ENCODE peak calls at places on chromosomes 11 and 22, in nine cellular contexts. One of them, this sample, is unnamed.

GRCh38 chr11:65864758-65865471 is 4.7 kb downstream of the MUS81 start:
- DNase-seq in thoracic aorta: no peak
- DNase-seq in PC-3: no peak
- DNase-seq in CD4-positive, alpha-beta T cell: no peak
- DNase-seq in HS-5: no peak
- DNase-seq in tibial nerve: no peak
- DNase-seq in activated CD4-positive, alpha-beta T cell treated with anti-CD3 and anti-CD28 coated beads, Interleukin-2, amount 50 U/mL, for 48 hours: no peak
- DNase-seq in anterior cingulate cortex: no peak
- DNase-seq in HAP-1: no peak
- DNase-seq in this sample: no peak

GRCh38 chr11:110471315-110471714 is 41.6 kb downstream of the FDX1 start:
- DNase-seq in tibial nerve: no peak
- DNase-seq in anterior cingulate cortex: no peak
- DNase-seq in PC-3: no peak
- DNase-seq in activated CD4-positive, alpha-beta T cell treated with anti-CD3 and anti-CD28 coated beads, Interleukin-2, amount 50 U/mL, for 48 hours: no peak
- DNase-seq in thoracic aorta: no peak
- DNase-seq in HAP-1: no peak
- DNase-seq in HS-5: peak
- DNase-seq in CD4-positive, alpha-beta T cell: no peak
- DNase-seq in this sample: no peak

GRCh38 chr11:64535811-64536210 is 55.2 kb upstream of the SLC22A12 start:
- DNase-seq in HAP-1: no peak
- DNase-seq in CD4-positive, alpha-beta T cell: no peak
- DNase-seq in tibial nerve: no peak
- DNase-seq in activated CD4-positive, alpha-beta T cell treated with anti-CD3 and anti-CD28 coated beads, Interleukin-2, amount 50 U/mL, for 48 hours: no peak
- DNase-seq in anterior cingulate cortex: no peak
- DNase-seq in thoracic aorta: no peak
- DNase-seq in HS-5: no peak
- DNase-seq in PC-3: no peak
- DNase-seq in this sample: no peak

GRCh38 chr22:26086359-26086758 is 82.9 kb upstream of the SEZ6L start:
- DNase-seq in activated CD4-positive, alpha-beta T cell treated with anti-CD3 and anti-CD28 coated beads, Interleukin-2, amount 50 U/mL, for 48 hours: no peak
- DNase-seq in HAP-1: no peak
- DNase-seq in anterior cingulate cortex: no peak
- DNase-seq in tibial nerve: no peak
- DNase-seq in thoracic aorta: no peak
- DNase-seq in CD4-positive, alpha-beta T cell: no peak
- DNase-seq in HS-5: no peak
- DNase-seq in PC-3: no peak
- DNase-seq in this sample: no peak

GRCh38 chr22:39434243-39434653 is 22.6 kb upstream of the MGAT3 start:
- DNase-seq in HAP-1: no peak
- DNase-seq in HS-5: no peak
- DNase-seq in PC-3: no peak
- DNase-seq in activated CD4-positive, alpha-beta T cell treated with anti-CD3 and anti-CD28 coated beads, Interleukin-2, amount 50 U/mL, for 48 hours: no peak
- DNase-seq in anterior cingulate cortex: peak
- DNase-seq in tibial nerve: no peak
- DNase-seq in CD4-positive, alpha-beta T cell: no peak
- DNase-seq in thoracic aorta: no peak
- DNase-seq in this sample: no peak

GRCh38 chr11:102422817-102423725 is 29.5 kb downstream of the TMEM123 start:
- DNase-seq in HAP-1: no peak
- DNase-seq in PC-3: no peak
- DNase-seq in HS-5: no peak
- DNase-seq in activated CD4-positive, alpha-beta T cell treated with anti-CD3 and anti-CD28 coated beads, Interleukin-2, amount 50 U/mL, for 48 hours: no peak
- DNase-seq in CD4-positive, alpha-beta T cell: no peak
- DNase-seq in thoracic aorta: no peak
- DNase-seq in tibial nerve: no peak
- DNase-seq in anterior cingulate cortex: no peak
- DNase-seq in this sample: no peak

GRCh38 chr11:10592331-10592730 is 23.9 kb upstream of the LYVE1 start:
- DNase-seq in tibial nerve: no peak
- DNase-seq in CD4-positive, alpha-beta T cell: no peak
- DNase-seq in HAP-1: no peak
- DNase-seq in activated CD4-positive, alpha-beta T cell treated with anti-CD3 and anti-CD28 coated beads, Interleukin-2, amount 50 U/mL, for 48 hours: no peak
- DNase-seq in PC-3: peak
- DNase-seq in thoracic aorta: no peak
- DNase-seq in anterior cingulate cortex: no peak
- DNase-seq in HS-5: peak
- DNase-seq in this sample: no peak

GRCh38 chr11:75597636-75598035 is 35.6 kb downstream of the SERPINH1 start:
- DNase-seq in anterior cingulate cortex: no peak
- DNase-seq in PC-3: peak
- DNase-seq in CD4-positive, alpha-beta T cell: no peak
- DNase-seq in HS-5: no peak
- DNase-seq in thoracic aorta: no peak
- DNase-seq in HAP-1: peak
- DNase-seq in tibial nerve: no peak
- DNase-seq in activated CD4-positive, alpha-beta T cell treated with anti-CD3 and anti-CD28 coated beads, Interleukin-2, amount 50 U/mL, for 48 hours: no peak
- DNase-seq in this sample: peak

GRCh38 chr11:76629853-76630599 is 40.5 kb downstream of the LRRC32 start:
- DNase-seq in HS-5: peak
- DNase-seq in activated CD4-positive, alpha-beta T cell treated with anti-CD3 and anti-CD28 coated beads, Interleukin-2, amount 50 U/mL, for 48 hours: peak
- DNase-seq in thoracic aorta: no peak
- DNase-seq in HAP-1: peak
- DNase-seq in anterior cingulate cortex: no peak
- DNase-seq in tibial nerve: peak
- DNase-seq in CD4-positive, alpha-beta T cell: no peak
- DNase-seq in PC-3: no peak
- DNase-seq in this sample: no peak

GRCh38 chr22:45612940-45613339 is 58.7 kb upstream of the ATXN10 start:
- DNase-seq in activated CD4-positive, alpha-beta T cell treated with anti-CD3 and anti-CD28 coated beads, Interleukin-2, amount 50 U/mL, for 48 hours: no peak
- DNase-seq in thoracic aorta: no peak
- DNase-seq in HAP-1: peak
- DNase-seq in HS-5: no peak
- DNase-seq in PC-3: no peak
- DNase-seq in tibial nerve: no peak
- DNase-seq in anterior cingulate cortex: no peak
- DNase-seq in CD4-positive, alpha-beta T cell: no peak
- DNase-seq in this sample: no peak

GRCh38 chr11:113488931-113489351 is 13.7 kb upstream of the DRD2 start:
- DNase-seq in CD4-positive, alpha-beta T cell: no peak
- DNase-seq in thoracic aorta: no peak
- DNase-seq in anterior cingulate cortex: no peak
- DNase-seq in tibial nerve: no peak
- DNase-seq in PC-3: peak
- DNase-seq in HS-5: peak
- DNase-seq in HAP-1: no peak
- DNase-seq in activated CD4-positive, alpha-beta T cell treated with anti-CD3 and anti-CD28 coated beads, Interleukin-2, amount 50 U/mL, for 48 hours: no peak
- DNase-seq in this sample: no peak

GRCh38 chr22:32340437-32340836 is 17.2 kb upstream of the RFPL3 start:
- DNase-seq in tibial nerve: no peak
- DNase-seq in CD4-positive, alpha-beta T cell: no peak
- DNase-seq in HS-5: no peak
- DNase-seq in PC-3: no peak
- DNase-seq in HAP-1: no peak
- DNase-seq in activated CD4-positive, alpha-beta T cell treated with anti-CD3 and anti-CD28 coated beads, Interleukin-2, amount 50 U/mL, for 48 hours: no peak
- DNase-seq in anterior cingulate cortex: no peak
- DNase-seq in thoracic aorta: no peak
- DNase-seq in this sample: no peak

GRCh38 chr11:128135451-128135850 is 451.9 kb downstream of the ETS1 start:
- DNase-seq in activated CD4-positive, alpha-beta T cell treated with anti-CD3 and anti-CD28 coated beads, Interleukin-2, amount 50 U/mL, for 48 hours: no peak
- DNase-seq in CD4-positive, alpha-beta T cell: no peak
- DNase-seq in PC-3: peak
- DNase-seq in thoracic aorta: no peak
- DNase-seq in HAP-1: no peak
- DNase-seq in HS-5: no peak
- DNase-seq in tibial nerve: no peak
- DNase-seq in anterior cingulate cortex: no peak
- DNase-seq in this sample: no peak

GRCh38 chr11:5596611-5597201 is at the start of gene TRIM6:
- DNase-seq in HAP-1: peak
- DNase-seq in PC-3: peak
- DNase-seq in anterior cingulate cortex: no peak
- DNase-seq in tibial nerve: peak
- DNase-seq in HS-5: no peak
- DNase-seq in thoracic aorta: no peak
- DNase-seq in activated CD4-positive, alpha-beta T cell treated with anti-CD3 and anti-CD28 coated beads, Interleukin-2, amount 50 U/mL, for 48 hours: peak
- DNase-seq in CD4-positive, alpha-beta T cell: no peak
- DNase-seq in this sample: peak

GRCh38 chr11:550021-550745 is 10.4 kb downstream of the LMNTD2 start:
- DNase-seq in HAP-1: no peak
- DNase-seq in tibial nerve: no peak
- DNase-seq in anterior cingulate cortex: no peak
- DNase-seq in HS-5: no peak
- DNase-seq in CD4-positive, alpha-beta T cell: no peak
- DNase-seq in thoracic aorta: no peak
- DNase-seq in PC-3: no peak
- DNase-seq in activated CD4-positive, alpha-beta T cell treated with anti-CD3 and anti-CD28 coated beads, Interleukin-2, amount 50 U/mL, for 48 hours: no peak
- DNase-seq in this sample: no peak

GRCh38 chr11:18063131-18063530 is 17.1 kb upstream of the TPH1 start:
- DNase-seq in HAP-1: peak
- DNase-seq in PC-3: peak
- DNase-seq in thoracic aorta: no peak
- DNase-seq in CD4-positive, alpha-beta T cell: no peak
- DNase-seq in tibial nerve: no peak
- DNase-seq in activated CD4-positive, alpha-beta T cell treated with anti-CD3 and anti-CD28 coated beads, Interleukin-2, amount 50 U/mL, for 48 hours: no peak
- DNase-seq in anterior cingulate cortex: no peak
- DNase-seq in HS-5: no peak
- DNase-seq in this sample: no peak

GRCh38 chr22:22948651-22949611 is 61.3 kb downstream of the IGLL5 start:
- DNase-seq in HS-5: no peak
- DNase-seq in CD4-positive, alpha-beta T cell: no peak
- DNase-seq in activated CD4-positive, alpha-beta T cell treated with anti-CD3 and anti-CD28 coated beads, Interleukin-2, amount 50 U/mL, for 48 hours: no peak
- DNase-seq in tibial nerve: no peak
- DNase-seq in anterior cingulate cortex: no peak
- DNase-seq in thoracic aorta: no peak
- DNase-seq in HAP-1: no peak
- DNase-seq in PC-3: no peak
- DNase-seq in this sample: no peak

GRCh38 chr11:9982796-9983579 is 311.0 kb downstream of the SBF2 start:
- DNase-seq in HS-5: no peak
- DNase-seq in CD4-positive, alpha-beta T cell: no peak
- DNase-seq in activated CD4-positive, alpha-beta T cell treated with anti-CD3 and anti-CD28 coated beads, Interleukin-2, amount 50 U/mL, for 48 hours: no peak
- DNase-seq in PC-3: peak
- DNase-seq in anterior cingulate cortex: peak
- DNase-seq in tibial nerve: no peak
- DNase-seq in thoracic aorta: no peak
- DNase-seq in HAP-1: peak
- DNase-seq in this sample: peak

GRCh38 chr11:96061730-96062524 is 138.0 kb upstream of the MTMR2 start:
- DNase-seq in activated CD4-positive, alpha-beta T cell treated with anti-CD3 and anti-CD28 coated beads, Interleukin-2, amount 50 U/mL, for 48 hours: no peak
- DNase-seq in HS-5: peak
- DNase-seq in CD4-positive, alpha-beta T cell: no peak
- DNase-seq in anterior cingulate cortex: no peak
- DNase-seq in tibial nerve: no peak
- DNase-seq in thoracic aorta: no peak
- DNase-seq in HAP-1: no peak
- DNase-seq in PC-3: peak
- DNase-seq in this sample: no peak

GRCh38 chr22:27241430-27242110 is 560.0 kb downstream of the MN1 start:
- DNase-seq in PC-3: no peak
- DNase-seq in HAP-1: no peak
- DNase-seq in tibial nerve: no peak
- DNase-seq in CD4-positive, alpha-beta T cell: no peak
- DNase-seq in HS-5: no peak
- DNase-seq in thoracic aorta: no peak
- DNase-seq in activated CD4-positive, alpha-beta T cell treated with anti-CD3 and anti-CD28 coated beads, Interleukin-2, amount 50 U/mL, for 48 hours: no peak
- DNase-seq in anterior cingulate cortex: peak
- DNase-seq in this sample: no peak

GRCh38 chr11:19992998-19993397 is 167.3 kb downstream of the DBX1 start:
- DNase-seq in HAP-1: no peak
- DNase-seq in activated CD4-positive, alpha-beta T cell treated with anti-CD3 and anti-CD28 coated beads, Interleukin-2, amount 50 U/mL, for 48 hours: no peak
- DNase-seq in tibial nerve: no peak
- DNase-seq in HS-5: no peak
- DNase-seq in PC-3: no peak
- DNase-seq in thoracic aorta: no peak
- DNase-seq in CD4-positive, alpha-beta T cell: no peak
- DNase-seq in anterior cingulate cortex: no peak
- DNase-seq in this sample: no peak

GRCh38 chr11:18615628-18616392 is 16.2 kb downstream of the MISFA start:
- DNase-seq in tibial nerve: no peak
- DNase-seq in HAP-1: no peak
- DNase-seq in thoracic aorta: no peak
- DNase-seq in anterior cingulate cortex: no peak
- DNase-seq in HS-5: no peak
- DNase-seq in activated CD4-positive, alpha-beta T cell treated with anti-CD3 and anti-CD28 coated beads, Interleukin-2, amount 50 U/mL, for 48 hours: no peak
- DNase-seq in CD4-positive, alpha-beta T cell: no peak
- DNase-seq in PC-3: no peak
- DNase-seq in this sample: no peak

GRCh38 chr11:72010529-72011233 is 12.0 kb downstream of the IL18BP start:
- DNase-seq in CD4-positive, alpha-beta T cell: no peak
- DNase-seq in activated CD4-positive, alpha-beta T cell treated with anti-CD3 and anti-CD28 coated beads, Interleukin-2, amount 50 U/mL, for 48 hours: no peak
- DNase-seq in tibial nerve: no peak
- DNase-seq in HS-5: no peak
- DNase-seq in PC-3: no peak
- DNase-seq in anterior cingulate cortex: peak
- DNase-seq in thoracic aorta: no peak
- DNase-seq in HAP-1: no peak
- DNase-seq in this sample: no peak

GRCh38 chr11:6170226-6170625 is at the start of gene OR52B2:
- DNase-seq in HS-5: no peak
- DNase-seq in CD4-positive, alpha-beta T cell: no peak
- DNase-seq in anterior cingulate cortex: no peak
- DNase-seq in tibial nerve: no peak
- DNase-seq in PC-3: no peak
- DNase-seq in thoracic aorta: no peak
- DNase-seq in activated CD4-positive, alpha-beta T cell treated with anti-CD3 and anti-CD28 coated beads, Interleukin-2, amount 50 U/mL, for 48 hours: no peak
- DNase-seq in HAP-1: no peak
- DNase-seq in this sample: no peak

GRCh38 chr11:33620423-33621120 is 80.1 kb downstream of the C11orf91 start:
- DNase-seq in HS-5: no peak
- DNase-seq in anterior cingulate cortex: no peak
- DNase-seq in activated CD4-positive, alpha-beta T cell treated with anti-CD3 and anti-CD28 coated beads, Interleukin-2, amount 50 U/mL, for 48 hours: no peak
- DNase-seq in HAP-1: no peak
- DNase-seq in thoracic aorta: no peak
- DNase-seq in PC-3: peak
- DNase-seq in CD4-positive, alpha-beta T cell: no peak
- DNase-seq in tibial nerve: no peak
- DNase-seq in this sample: no peak

GRCh38 chr11:34749666-34750659 is 129.1 kb downstream of the EHF start:
- DNase-seq in PC-3: peak
- DNase-seq in thoracic aorta: no peak
- DNase-seq in HAP-1: no peak
- DNase-seq in anterior cingulate cortex: peak
- DNase-seq in HS-5: peak
- DNase-seq in CD4-positive, alpha-beta T cell: no peak
- DNase-seq in tibial nerve: peak
- DNase-seq in activated CD4-positive, alpha-beta T cell treated with anti-CD3 and anti-CD28 coated beads, Interleukin-2, amount 50 U/mL, for 48 hours: no peak
- DNase-seq in this sample: no peak

GRCh38 chr11:16605971-16606783 is 132.3 kb upstream of the C11orf58 start:
- DNase-seq in HAP-1: peak
- DNase-seq in CD4-positive, alpha-beta T cell: peak
- DNase-seq in PC-3: peak
- DNase-seq in anterior cingulate cortex: peak
- DNase-seq in thoracic aorta: no peak
- DNase-seq in tibial nerve: peak
- DNase-seq in activated CD4-positive, alpha-beta T cell treated with anti-CD3 and anti-CD28 coated beads, Interleukin-2, amount 50 U/mL, for 48 hours: peak
- DNase-seq in HS-5: peak
- DNase-seq in this sample: peak